ENCODE peak calls at places on chromosomes 6 and 20, in seven cellular contexts. N is T-helper 2 cell, R is COR-L47, P is NCI-H2081, U is pulmonary artery endothelial cell, G is GM03348, L is AG04450. M is an unnamed sample.

GRCh38 chr6:24636681-24637080 is 9.3 kb downstream of the KIAA0319 start:
- DNase-seq in R (no peak), G (no peak), N (no peak), L (no peak), U (no peak), P (no peak), M (no peak)

GRCh38 chr6:149160943-149161342 is 156.6 kb upstream of the TAB2 start:
- DNase-seq in U (no peak), P (no peak), N (no peak), L (no peak), G (no peak), R (no peak), M (no peak)

GRCh38 chr6:130848945-130849344 is 21.7 kb downstream of the SMLR1 start:
- DNase-seq in N (peak), P (no peak), L (no peak), G (no peak), R (no peak), U (no peak), M (no peak)

GRCh38 chr6:32973934-32974333 is 5.5 kb downstream of the BRD2 start:
- DNase-seq in N (peak), U (no peak), P (peak), L (no peak), R (no peak), G (peak), M (peak)

GRCh38 chr6:155207223-155207622 is 56.6 kb upstream of the CLDN20 start:
- DNase-seq in G (no peak), R (no peak), U (no peak), L (no peak), N (no peak), P (no peak), M (no peak)

GRCh38 chr20:46752639-46753235 is 43.3 kb downstream of the SLC2A10 start:
- DNase-seq in N (peak), L (no peak), P (peak), R (peak), U (peak), G (peak), M (peak)

GRCh38 chr6:143941852-143942627 is 66.0 kb downstream of the PLAGL1 start:
- DNase-seq in L (no peak), R (peak), N (peak), G (peak), U (no peak), P (peak), M (peak)

GRCh38 chr6:139713911-139714527 is 339.6 kb upstream of the CITED2 start:
- DNase-seq in L (no peak), N (no peak), R (no peak), U (no peak), P (no peak), G (peak), M (no peak)

GRCh38 chr6:143745160-143746133 is 67.7 kb downstream of the PHACTR2 start:
- DNase-seq in G (peak), P (peak), N (no peak), L (peak), R (peak), U (no peak), M (peak)

GRCh38 chr6:99415446-99415845 is 9.7 kb downstream of the PNISR start:
- DNase-seq in U (no peak), P (no peak), N (no peak), R (no peak), L (no peak), G (no peak), M (no peak)

GRCh38 chr20:58103961-58104360 is 124.5 kb downstream of the ANKRD60 start:
- DNase-seq in U (no peak), G (no peak), N (no peak), R (no peak), L (no peak), P (no peak), M (no peak)

GRCh38 chr6:40325041-40325440 is 262.1 kb downstream of the LRFN2 start:
- DNase-seq in R (peak), G (no peak), P (no peak), N (no peak), L (no peak), U (no peak), M (no peak)

GRCh38 chr20:38991814-38992593 is 29.9 kb downstream of the DHX35 start:
- DNase-seq in G (no peak), R (no peak), N (no peak), L (no peak), U (no peak), P (no peak), M (no peak)

GRCh38 chr20:47925603-47926002 is 140.3 kb upstream of the SULF2 start:
- DNase-seq in R (no peak), N (no peak), P (no peak), U (no peak), L (no peak), G (no peak), M (no peak)

GRCh38 chr20:57007171-57007540 is 259.3 kb downstream of the BMP7 start:
- DNase-seq in U (no peak), N (no peak), P (no peak), L (no peak), G (no peak), R (no peak), M (no peak)

GRCh38 chr6:78942451-78942850 is 75.1 kb downstream of the IRAK1BP1 start:
- DNase-seq in U (no peak), N (no peak), P (no peak), G (peak), R (no peak), L (no peak), M (peak)

GRCh38 chr6:168132531-168133184 is 53.6 kb upstream of the FRMD1 start:
- DNase-seq in R (no peak), N (peak), P (no peak), L (peak), G (peak), U (no peak), M (peak)

GRCh38 chr6:122476131-122476530 is 4.5 kb upstream of the SERINC1 start:
- DNase-seq in G (peak), P (peak), L (no peak), U (no peak), N (peak), R (peak), M (peak)

GRCh38 chr20:45969712-45970634 is 2.0 kb downstream of the ZNF335 start:
- DNase-seq in N (peak), G (peak), R (peak), U (peak), L (peak), P (peak), M (peak)

GRCh38 chr6:14086701-14087100 is 30.9 kb upstream of the CD83 start:
- DNase-seq in U (no peak), P (no peak), N (no peak), L (no peak), G (no peak), R (no peak), M (no peak)

GRCh38 chr6:7139835-7140470 is 32.2 kb downstream of the RREB1 start:
- DNase-seq in U (no peak), N (no peak), L (no peak), G (no peak), R (no peak), P (no peak), M (no peak)

GRCh38 chr6:129100164-129100563 is 217.2 kb downstream of the LAMA2 start:
- DNase-seq in G (no peak), P (no peak), R (no peak), L (no peak), U (no peak), N (no peak), M (no peak)

GRCh38 chr6:157479464-157480303 is 98.7 kb downstream of the ZDHHC14 start:
- DNase-seq in G (no peak), R (no peak), L (no peak), P (no peak), U (no peak), N (no peak), M (no peak)

GRCh38 chr20:14064921-14065320 is 69.6 kb downstream of the MACROD2 start:
- DNase-seq in G (no peak), N (no peak), L (no peak), U (no peak), P (no peak), R (no peak), M (no peak)

GRCh38 chr6:99241905-99242534 is 107.5 kb downstream of the FAXC start:
- DNase-seq in R (peak), U (no peak), P (peak), L (peak), G (peak), N (no peak), M (peak)

GRCh38 chr20:8360035-8360434 is 228.0 kb downstream of the PLCB1 start:
- DNase-seq in P (no peak), N (no peak), G (no peak), L (no peak), R (no peak), U (no peak), M (no peak)

GRCh38 chr6:6659600-6660327 is 71.2 kb downstream of the LY86 start:
- DNase-seq in R (no peak), L (no peak), N (no peak), U (no peak), G (no peak), P (no peak), M (no peak)

GRCh38 chr6:36666726-36667591 is 11.6 kb upstream of the CDKN1A start:
- DNase-seq in G (peak), P (peak), N (no peak), R (peak), U (no peak), L (peak), M (peak)

GRCh38 chr20:32966881-32967781 is 37.1 kb downstream of the SUN5 start:
- DNase-seq in G (peak), U (no peak), L (no peak), N (peak), P (no peak), R (no peak), M (no peak)